ENCODE peak calls at places on chromosomes 12 and 14, in ten cellular contexts. E is BJ, N is Peyer's patch, S is endothelial cell of umbilical vein, Q is neural crest cell, J is H1, L is endothelial cell, M is PC-9, C is retinal pigment epithelial cell, D is WERI-Rb-1. I is an unnamed sample.

GRCh38 chr14:105483300-105484068 is 3.2 kb upstream of the CRIP1 start:
- DNase-seq in N (no peak), M (peak), E (no peak), L (no peak), S (no peak), J (no peak), D (no peak), C (no peak), Q (no peak), I (no peak)

GRCh38 chr12:53483225-53483978 is 15.9 kb downstream of the MAP3K12 start:
- DNase-seq in Q (no peak), M (no peak), J (no peak), C (no peak), E (no peak), S (no peak), D (no peak), N (peak), L (no peak), I (no peak)

GRCh38 chr12:62006076-62006732 is 254.0 kb upstream of the USP15 start:
- DNase-seq in Q (peak), D (peak), E (no peak), S (peak), J (no peak), M (peak), L (peak), C (peak), N (peak), I (peak)

GRCh38 chr12:131847456-131847855 is 19.3 kb downstream of the MMP17 start:
- DNase-seq in M (no peak), E (no peak), Q (no peak), S (no peak), J (no peak), N (no peak), D (no peak), C (no peak), L (no peak), I (no peak)

GRCh38 chr12:58833844-58834243 is 86.5 kb downstream of the LRIG3 start:
- DNase-seq in E (no peak), Q (no peak), C (no peak), M (no peak), J (no peak), L (no peak), S (no peak), D (no peak), N (no peak), I (no peak)

GRCh38 chr14:78598046-78598652 is 428.0 kb downstream of the NRXN3 start:
- DNase-seq in Q (peak), L (peak), J (peak), E (no peak), N (peak), D (peak), C (peak), S (peak), M (peak), I (peak)

GRCh38 chr12:52201520-52201839 is 9.7 kb upstream of the KRT80 start:
- DNase-seq in Q (no peak), L (no peak), C (no peak), N (no peak), S (no peak), D (peak), M (no peak), E (no peak), J (no peak), I (no peak)

GRCh38 chr14:74190910-74191575 is 48.2 kb upstream of the VSX2 start:
- DNase-seq in S (no peak), E (no peak), L (no peak), M (no peak), N (no peak), Q (no peak), D (peak), J (no peak), C (no peak), I (no peak)

GRCh38 chr12:91058821-91059220 is 997 bp upstream of the KERA start:
- DNase-seq in M (no peak), Q (no peak), E (no peak), J (no peak), S (no peak), N (no peak), L (no peak), D (no peak), C (peak), I (no peak)

GRCh38 chr12:109621864-109622485 is 48.4 kb downstream of the MVK start:
- DNase-seq in D (no peak), Q (no peak), L (no peak), N (no peak), J (no peak), C (no peak), S (no peak), E (no peak), M (no peak), I (no peak)

GRCh38 chr12:38906482-38907170 is 1.2 kb upstream of the CPNE8 start:
- DNase-seq in N (peak), J (peak), S (peak), Q (peak), M (peak), D (peak), E (peak), C (peak), L (peak), I (peak)
- TF ChIP-seq CTCF in N (peak), J (peak), S (peak), Q (peak), M (peak), D (peak), E (peak), C (peak), L (peak), I (peak)

GRCh38 chr14:92656306-92656705 is 92.1 kb downstream of the LGMN start:
- DNase-seq in D (no peak), J (no peak), M (no peak), S (no peak), N (no peak), L (no peak), E (no peak), Q (no peak), C (no peak), I (no peak)
- TF ChIP-seq CTCF in D (peak), J (peak), M (no peak), S (no peak), N (no peak), L (no peak), E (peak), Q (no peak), C (no peak), I (no peak)

GRCh38 chr12:113246478-113247122 is 25.3 kb downstream of the TPCN1 start:
- DNase-seq in L (peak), E (no peak), M (peak), C (no peak), S (no peak), Q (no peak), N (no peak), D (no peak), J (no peak), I (no peak)
- TF ChIP-seq CTCF in L (no peak), E (no peak), M (no peak), C (no peak), S (no peak), Q (no peak), N (no peak), D (no peak), J (no peak), I (no peak)

GRCh38 chr12:38053655-38054464 is 262.7 kb upstream of the ALG10B start:
- DNase-seq in N (no peak), L (no peak), M (peak), E (no peak), S (no peak), J (no peak), Q (no peak), D (peak), C (no peak), I (no peak)
- TF ChIP-seq CTCF in N (no peak), L (no peak), M (peak), E (no peak), S (no peak), J (no peak), Q (no peak), D (peak), C (no peak), I (no peak)

DNA sequence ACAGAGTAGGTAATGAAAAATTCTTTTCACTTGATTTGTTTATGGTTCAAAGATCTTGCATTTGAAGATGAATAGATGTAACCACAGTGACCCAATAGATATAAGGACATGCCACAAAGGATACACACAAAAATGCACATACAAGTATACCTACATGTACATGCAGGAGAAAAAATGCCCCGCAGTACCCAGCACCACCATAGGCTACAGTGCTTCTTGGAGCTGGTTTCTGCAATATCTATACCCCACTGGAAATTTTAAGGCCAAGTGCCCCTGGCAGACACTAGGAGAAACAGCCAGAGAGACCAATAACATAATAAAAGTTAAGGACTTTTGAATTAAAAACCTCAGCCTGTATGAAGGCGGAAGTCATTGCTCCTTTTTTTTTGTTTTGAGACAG is 12.1 kb upstream of the STAC3 start:
- DNase-seq in S (no peak), C (no peak), L (no peak), E (no peak), D (no peak), J (no peak), Q (no peak), M (no peak), N (no peak), I (no peak)
- TF ChIP-seq CTCF in S (no peak), C (no peak), L (no peak), E (no peak), D (no peak), J (no peak), Q (no peak), M (no peak), N (no peak), I (no peak)

DNA sequence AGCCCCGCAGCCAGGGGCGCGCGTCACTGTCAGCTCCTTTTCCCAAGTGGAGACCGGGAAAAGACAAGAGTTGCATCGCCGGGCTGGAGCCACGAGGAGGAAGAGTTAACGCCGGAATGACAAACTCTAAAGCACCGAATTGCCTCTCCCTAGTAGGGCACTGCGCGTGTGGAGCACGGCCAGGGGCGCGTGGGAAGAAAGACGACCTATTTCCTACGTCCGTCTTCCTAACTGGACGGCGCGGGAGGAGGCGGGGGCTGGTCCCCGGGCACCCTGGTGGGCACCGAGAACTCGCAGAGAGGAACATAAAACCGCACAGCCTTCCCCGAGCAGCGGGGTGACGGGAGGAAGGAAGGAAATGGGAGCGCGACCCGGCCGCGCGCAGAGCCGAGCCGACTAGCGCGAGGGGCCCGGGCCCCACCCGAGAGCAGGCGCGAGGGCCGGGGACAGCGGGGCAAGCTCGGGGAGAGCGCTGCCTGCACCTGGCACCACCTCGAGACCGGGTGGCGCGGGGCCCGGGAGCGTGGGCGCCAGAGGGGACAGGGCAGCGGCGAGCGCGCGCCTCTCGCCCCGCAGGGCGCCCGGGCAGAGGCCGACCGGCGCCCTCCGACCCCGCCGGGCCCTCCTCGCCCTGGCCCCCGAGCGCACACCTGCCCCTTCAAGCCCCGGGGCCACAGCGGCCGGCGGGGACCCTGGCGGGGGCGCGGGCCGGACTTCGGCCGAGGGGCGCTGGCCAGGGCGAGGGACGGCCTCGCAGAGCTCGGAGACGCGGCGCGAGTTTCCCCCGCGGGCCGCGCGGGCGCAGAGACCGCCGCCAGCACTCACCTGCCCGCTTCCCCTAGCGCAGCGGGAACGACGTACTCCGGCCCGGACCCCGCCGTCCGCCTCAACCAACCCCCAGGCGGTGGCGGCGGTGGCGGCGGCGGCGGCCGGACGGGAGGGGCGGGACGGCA is 480 bp downstream of the SETD3 start:
- DNase-seq in M (no peak), L (peak), S (peak), C (no peak), E (peak), J (no peak), Q (peak), N (peak), D (peak), I (peak)
- TF ChIP-seq CTCF in M (no peak), L (no peak), S (no peak), C (no peak), E (peak), J (no peak), Q (peak), N (peak), D (no peak), I (no peak)

DNA sequence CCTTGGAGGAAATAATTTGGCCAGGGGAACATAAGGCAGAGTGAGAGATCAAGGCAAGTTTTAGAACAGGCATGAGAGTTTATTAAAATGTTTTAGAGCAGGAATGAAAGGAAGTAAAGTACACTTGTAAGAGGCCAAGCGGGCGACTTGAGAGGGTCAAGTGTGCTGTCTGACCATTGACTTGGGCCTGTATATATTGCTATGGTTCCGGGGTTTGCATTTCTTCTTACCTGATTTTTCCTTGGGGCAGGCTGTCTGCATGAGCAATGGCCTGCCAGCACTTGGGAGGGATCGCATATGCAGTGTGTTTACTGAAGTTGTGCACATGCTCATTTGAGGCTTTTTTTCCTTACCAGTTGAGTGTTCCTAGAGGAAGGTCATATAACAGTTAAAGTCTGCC is 214.8 kb downstream of the FUT8 start:
- DNase-seq in L (no peak), C (no peak), N (no peak), Q (no peak), M (no peak), D (no peak), J (no peak), E (no peak), S (no peak), I (no peak)
- TF ChIP-seq CTCF in L (no peak), C (no peak), N (no peak), Q (no peak), M (no peak), D (no peak), J (no peak), E (no peak), S (no peak), I (no peak)

DNA sequence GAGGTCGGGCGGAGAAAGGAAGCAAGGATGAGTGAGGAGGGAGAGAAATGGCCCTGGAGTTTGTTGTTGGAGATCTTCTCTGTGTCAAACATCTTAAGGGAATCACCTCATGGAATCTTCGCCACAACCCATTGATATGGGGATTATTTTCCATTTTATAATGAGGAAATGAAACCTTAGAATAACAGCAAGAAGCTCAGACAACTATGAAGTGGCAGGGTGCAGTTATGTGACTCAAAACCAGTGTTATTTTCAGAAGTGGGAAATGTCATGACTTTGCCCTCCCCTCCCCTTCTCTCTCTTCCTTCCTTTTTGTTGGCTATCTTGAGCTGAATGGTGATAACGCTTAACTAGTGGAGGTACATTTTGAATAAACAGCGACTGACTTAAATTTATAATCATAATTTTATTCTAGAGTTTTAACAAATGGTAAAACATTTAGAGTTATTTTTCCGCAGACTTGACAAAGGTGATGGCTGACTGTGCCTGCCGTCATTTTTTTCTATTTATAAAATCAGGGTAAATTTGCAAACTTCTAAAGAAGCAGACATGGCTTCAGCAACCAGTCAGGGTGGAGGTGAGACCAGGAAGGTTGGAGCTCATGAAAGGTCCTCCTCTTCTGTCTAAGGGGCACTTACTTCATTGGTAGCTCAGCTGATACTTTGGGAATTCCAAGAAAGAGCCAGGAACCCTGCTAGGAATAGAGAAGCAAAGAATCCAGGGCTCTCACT is 232.4 kb downstream of the RGS6 start:
- DNase-seq in E (no peak), Q (no peak), C (no peak), L (no peak), N (no peak), J (no peak), D (no peak), M (no peak), S (no peak), I (no peak)
- TF ChIP-seq CTCF in E (no peak), Q (no peak), C (no peak), L (no peak), N (no peak), J (no peak), D (no peak), M (no peak), S (no peak), I (no peak)

GRCh38 chr14:68146812-68147211 is 327.2 kb downstream of the RAD51B start:
- DNase-seq in Q (no peak), S (no peak), N (no peak), M (peak), D (no peak), L (no peak), C (peak), E (peak), J (no peak), I (no peak)

GRCh38 chr14:68145539-68145938 is 326.0 kb downstream of the RAD51B start:
- DNase-seq in M (no peak), L (no peak), D (no peak), J (no peak), N (no peak), E (no peak), Q (no peak), S (peak), C (no peak), I (no peak)

GRCh38 chr14:68143341-68143807 is 323.8 kb downstream of the RAD51B start:
- DNase-seq in S (peak), M (no peak), Q (no peak), D (no peak), C (no peak), J (no peak), L (no peak), N (peak), E (no peak), I (no peak)

GRCh38 chr14:68144051-68144681 is 324.6 kb downstream of the RAD51B start:
- DNase-seq in N (peak), C (no peak), L (no peak), E (no peak), M (no peak), J (no peak), S (peak), D (no peak), Q (no peak), I (no peak)

GRCh38 chr14:68145036-68145435 is 325.5 kb downstream of the RAD51B start:
- DNase-seq in L (no peak), S (peak), D (no peak), E (no peak), J (no peak), C (no peak), Q (no peak), N (no peak), M (no peak), I (no peak)
- TF ChIP-seq CTCF in L (no peak), S (no peak), D (no peak), E (no peak), J (no peak), C (no peak), Q (no peak), N (peak), M (no peak), I (no peak)